ENCODE peak calls at places on chromosomes 2 and 18, in six cellular contexts. One of them, this sample, is unnamed.
A peak's percentile ranks its signal among the peaks of the same experiment; 100 is the strongest.

GRCh38 chr2:163646659-163647058 is 89.1 kb downstream of the FIGN start:
- DNase-seq in GDM1: no peak
- DNase-seq in psoas muscle: no peak
- DNase-seq in right cardiac atrium: no peak
- DNase-seq in EL: no peak
- DNase-seq in SHP77: no peak
- DNase-seq in this sample: no peak

GRCh38 chr2:12543452-12544220 is 173.1 kb upstream of the TRIB2 start:
- DNase-seq in GDM1: no peak
- DNase-seq in psoas muscle: no peak
- DNase-seq in right cardiac atrium: no peak
- DNase-seq in EL: no peak
- DNase-seq in SHP77: no peak
- DNase-seq in this sample: no peak

GRCh38 chr2:73110622-73111299 is 2.0 kb downstream of the RAB11FIP5 start:
- DNase-seq in GDM1: no peak
- DNase-seq in psoas muscle: no peak
- DNase-seq in right cardiac atrium: no peak
- DNase-seq in EL: peak; percentile 68
- DNase-seq in SHP77: no peak
- DNase-seq in this sample: peak; percentile 51

GRCh38 chr18:59662008-59662701 is 35.1 kb downstream of the CCBE1 start:
- DNase-seq in GDM1: no peak
- DNase-seq in psoas muscle: no peak
- DNase-seq in right cardiac atrium: no peak
- DNase-seq in EL: peak; percentile 72
- DNase-seq in SHP77: no peak
- DNase-seq in this sample: no peak

GRCh38 chr2:65639156-65639876 is 206.9 kb upstream of the SPRED2 start:
- DNase-seq in GDM1: no peak
- DNase-seq in psoas muscle: no peak
- DNase-seq in right cardiac atrium: no peak
- DNase-seq in EL: peak; percentile 25
- DNase-seq in SHP77: no peak
- DNase-seq in this sample: peak; percentile 99

GRCh38 chr2:25159947-25160346 is 8.4 kb downstream of the POMC start:
- DNase-seq in GDM1: no peak
- DNase-seq in psoas muscle: no peak
- DNase-seq in right cardiac atrium: no peak
- DNase-seq in EL: no peak
- DNase-seq in SHP77: no peak
- DNase-seq in this sample: peak; percentile 16

GRCh38 chr2:14903709-14904374 is 271.3 kb downstream of the LRATD1 start:
- DNase-seq in GDM1: peak; percentile 55
- DNase-seq in psoas muscle: peak; percentile 49
- DNase-seq in right cardiac atrium: no peak
- DNase-seq in EL: peak; percentile 9
- DNase-seq in SHP77: peak; percentile 11
- DNase-seq in this sample: peak; percentile 6

GRCh38 chr2:101515512-101515911 is 40.6 kb upstream of the RFX8 start:
- DNase-seq in GDM1: no peak
- DNase-seq in psoas muscle: no peak
- DNase-seq in right cardiac atrium: no peak
- DNase-seq in EL: peak; percentile 45
- DNase-seq in SHP77: no peak
- DNase-seq in this sample: no peak

GRCh38 chr2:38522754-38523349 is 79.9 kb downstream of the HNRNPLL start:
- DNase-seq in GDM1: no peak
- DNase-seq in psoas muscle: no peak
- DNase-seq in right cardiac atrium: no peak
- DNase-seq in EL: no peak
- DNase-seq in SHP77: no peak
- DNase-seq in this sample: no peak

GRCh38 chr2:30886101-30886500 is 78.9 kb upstream of the CAPN13 start:
- DNase-seq in GDM1: no peak
- DNase-seq in psoas muscle: no peak
- DNase-seq in right cardiac atrium: no peak
- DNase-seq in EL: no peak
- DNase-seq in SHP77: no peak
- DNase-seq in this sample: no peak

GRCh38 chr2:64291181-64291580 is 147.0 kb upstream of the PELI1 start:
- DNase-seq in GDM1: no peak
- DNase-seq in psoas muscle: no peak
- DNase-seq in right cardiac atrium: no peak
- DNase-seq in EL: peak; percentile 54
- DNase-seq in SHP77: no peak
- DNase-seq in this sample: no peak

GRCh38 chr2:227447606-227448005 is 24.4 kb upstream of the AGFG1 start:
- DNase-seq in GDM1: no peak
- DNase-seq in psoas muscle: no peak
- DNase-seq in right cardiac atrium: no peak
- DNase-seq in EL: peak; percentile 76
- DNase-seq in SHP77: no peak
- DNase-seq in this sample: no peak

GRCh38 chr2:26144953-26145680 is 27.8 kb upstream of the GAREM2 start:
- DNase-seq in GDM1: peak; percentile 32
- DNase-seq in psoas muscle: peak; percentile 66
- DNase-seq in right cardiac atrium: peak; percentile 58
- DNase-seq in EL: peak; percentile 66
- DNase-seq in SHP77: peak; percentile 57
- DNase-seq in this sample: peak; percentile 14

GRCh38 chr2:24824966-24825882 is 32.0 kb downstream of the CENPO start:
- DNase-seq in GDM1: no peak
- DNase-seq in psoas muscle: peak; percentile 28
- DNase-seq in right cardiac atrium: no peak
- DNase-seq in EL: no peak
- DNase-seq in SHP77: no peak
- DNase-seq in this sample: no peak

GRCh38 chr2:16487686-16488085 is 177.9 kb downstream of the CYRIA start:
- DNase-seq in GDM1: peak; percentile 66
- DNase-seq in psoas muscle: no peak
- DNase-seq in right cardiac atrium: no peak
- DNase-seq in EL: no peak
- DNase-seq in SHP77: peak; percentile 5
- DNase-seq in this sample: peak; percentile 29

GRCh38 chr2:183951636-183952035 is 646.7 kb upstream of the ZNF804A start:
- DNase-seq in GDM1: no peak
- DNase-seq in psoas muscle: no peak
- DNase-seq in right cardiac atrium: no peak
- DNase-seq in EL: peak; percentile 9
- DNase-seq in SHP77: no peak
- DNase-seq in this sample: peak; percentile 40

GRCh38 chr2:42223822-42224268 is 54.7 kb downstream of the EML4 start:
- DNase-seq in GDM1: no peak
- DNase-seq in psoas muscle: no peak
- DNase-seq in right cardiac atrium: no peak
- DNase-seq in EL: peak; percentile 34
- DNase-seq in SHP77: no peak
- DNase-seq in this sample: no peak

GRCh38 chr18:23401400-23402347 is 51.4 kb upstream of the RIOK3 start:
- DNase-seq in GDM1: no peak
- DNase-seq in psoas muscle: no peak
- DNase-seq in right cardiac atrium: no peak
- DNase-seq in EL: peak; percentile 92
- DNase-seq in SHP77: no peak
- DNase-seq in this sample: peak; percentile 47

GRCh38 chr2:189762229-189762550 is 402 bp downstream of the OSGEPL1 start:
- DNase-seq in GDM1: no peak
- DNase-seq in psoas muscle: no peak
- DNase-seq in right cardiac atrium: no peak
- DNase-seq in EL: no peak
- DNase-seq in SHP77: no peak
- DNase-seq in this sample: no peak

This sample was measured in NCI-H226.